ENCODE peak calls at places on chromosomes 13 and 19, in seven cellular contexts. One of them, this sample, is unnamed.

GRCh38 chr19:14475251-14476073 is at the start of gene PTGER1:
- DNase-seq in vagina: no peak
- DNase-seq in psoas muscle: no peak
- DNase-seq in RWPE1: no peak
- DNase-seq in IMR-90: peak; percentile 35
- DNase-seq in heart right ventricle: no peak
- DNase-seq in cardiac muscle cell: peak; percentile 35
- DNase-seq in this sample: no peak

GRCh38 chr13:23845309-23845708 is 43.9 kb downstream of the MIPEP start:
- DNase-seq in vagina: no peak
- DNase-seq in psoas muscle: no peak
- DNase-seq in RWPE1: no peak
- DNase-seq in IMR-90: no peak
- DNase-seq in heart right ventricle: no peak
- DNase-seq in cardiac muscle cell: no peak
- DNase-seq in this sample: no peak

GRCh38 chr13:113075711-113076110 is 29.9 kb upstream of the F7 start:
- DNase-seq in vagina: no peak
- DNase-seq in psoas muscle: peak; percentile 31
- DNase-seq in RWPE1: no peak
- DNase-seq in IMR-90: no peak
- DNase-seq in heart right ventricle: no peak
- DNase-seq in cardiac muscle cell: no peak
- DNase-seq in this sample: no peak

GRCh38 chr19:3270908-3271307 is 46.4 kb downstream of the CELF5 start:
- DNase-seq in vagina: no peak
- DNase-seq in psoas muscle: no peak
- DNase-seq in RWPE1: peak; percentile 53
- DNase-seq in IMR-90: peak; percentile 45
- DNase-seq in heart right ventricle: no peak
- DNase-seq in cardiac muscle cell: peak; percentile 55
- DNase-seq in this sample: no peak

GRCh38 chr13:77859450-77859849 is 59.2 kb downstream of the EDNRB start:
- DNase-seq in vagina: no peak
- DNase-seq in psoas muscle: peak; percentile 50
- DNase-seq in RWPE1: no peak
- DNase-seq in IMR-90: peak; percentile 82
- DNase-seq in heart right ventricle: peak; percentile 24
- DNase-seq in cardiac muscle cell: peak; percentile 92
- DNase-seq in this sample: no peak

GRCh38 chr19:42396248-42396541 is 6.1 kb upstream of the CNFN start:
- DNase-seq in vagina: no peak
- DNase-seq in psoas muscle: no peak
- DNase-seq in RWPE1: no peak
- DNase-seq in IMR-90: no peak
- DNase-seq in heart right ventricle: no peak
- DNase-seq in cardiac muscle cell: peak; percentile 55
- DNase-seq in this sample: no peak

GRCh38 chr19:33370783-33371182 is 2.7 kb upstream of the CEBPG start:
- DNase-seq in vagina: no peak
- DNase-seq in psoas muscle: no peak
- DNase-seq in RWPE1: peak; percentile 56
- DNase-seq in IMR-90: no peak
- DNase-seq in heart right ventricle: no peak
- DNase-seq in cardiac muscle cell: no peak
- DNase-seq in this sample: peak; percentile 96

GRCh38 chr13:110716235-110716505 is 2.7 kb downstream of the ING1 start:
- DNase-seq in vagina: no peak
- DNase-seq in psoas muscle: peak; percentile 83
- DNase-seq in RWPE1: no peak
- DNase-seq in IMR-90: no peak
- DNase-seq in heart right ventricle: no peak
- DNase-seq in cardiac muscle cell: peak; percentile 30
- DNase-seq in this sample: peak; percentile 6

GRCh38 chr19:8571006-8571411 is 6.2 kb downstream of the MYO1F start:
- DNase-seq in vagina: no peak
- DNase-seq in psoas muscle: no peak
- DNase-seq in RWPE1: no peak
- DNase-seq in IMR-90: peak; percentile 68
- DNase-seq in heart right ventricle: peak; percentile 29
- DNase-seq in cardiac muscle cell: peak; percentile 66
- DNase-seq in this sample: no peak

GRCh38 chr13:46624353-46624752 is 71.4 kb downstream of the LRCH1 start:
- DNase-seq in vagina: no peak
- DNase-seq in psoas muscle: no peak
- DNase-seq in RWPE1: no peak
- DNase-seq in IMR-90: no peak
- DNase-seq in heart right ventricle: no peak
- DNase-seq in cardiac muscle cell: no peak
- DNase-seq in this sample: no peak

GRCh38 chr13:46622013-46622917 is 69.3 kb downstream of the LRCH1 start:
- DNase-seq in vagina: no peak
- DNase-seq in psoas muscle: no peak
- DNase-seq in RWPE1: no peak
- DNase-seq in IMR-90: no peak
- DNase-seq in heart right ventricle: no peak
- DNase-seq in cardiac muscle cell: no peak
- DNase-seq in this sample: no peak

GRCh38 chr13:46624821-46625220 is 71.9 kb downstream of the LRCH1 start:
- DNase-seq in vagina: no peak
- DNase-seq in psoas muscle: no peak
- DNase-seq in RWPE1: no peak
- DNase-seq in IMR-90: no peak
- DNase-seq in heart right ventricle: no peak
- DNase-seq in cardiac muscle cell: no peak
- DNase-seq in this sample: no peak

GRCh38 chr13:46621133-46621532 is 68.2 kb downstream of the LRCH1 start:
- DNase-seq in vagina: no peak
- DNase-seq in psoas muscle: no peak
- DNase-seq in RWPE1: no peak
- DNase-seq in IMR-90: no peak
- DNase-seq in heart right ventricle: no peak
- DNase-seq in cardiac muscle cell: no peak
- DNase-seq in this sample: no peak

GRCh38 chr13:46622918-46623256 is 69.9 kb downstream of the LRCH1 start:
- DNase-seq in vagina: no peak
- DNase-seq in psoas muscle: no peak
- DNase-seq in RWPE1: no peak
- DNase-seq in IMR-90: peak; percentile 84
- DNase-seq in heart right ventricle: peak; percentile 63
- DNase-seq in cardiac muscle cell: peak; percentile 87
- DNase-seq in this sample: peak; percentile 42
- H3K27ac ChIP-seq in vagina: peak overlapping the region; percentile 64
- H3K27ac ChIP-seq in psoas muscle: no peak overlapping the region
- H3K27ac ChIP-seq in RWPE1: no peak overlapping the region
- H3K27ac ChIP-seq in IMR-90: no peak overlapping the region
- H3K27ac ChIP-seq in heart right ventricle: no peak overlapping the region
- H3K27ac ChIP-seq in cardiac muscle cell: no peak overlapping the region
- H3K27ac ChIP-seq in this sample: no peak overlapping the region

DNA sequence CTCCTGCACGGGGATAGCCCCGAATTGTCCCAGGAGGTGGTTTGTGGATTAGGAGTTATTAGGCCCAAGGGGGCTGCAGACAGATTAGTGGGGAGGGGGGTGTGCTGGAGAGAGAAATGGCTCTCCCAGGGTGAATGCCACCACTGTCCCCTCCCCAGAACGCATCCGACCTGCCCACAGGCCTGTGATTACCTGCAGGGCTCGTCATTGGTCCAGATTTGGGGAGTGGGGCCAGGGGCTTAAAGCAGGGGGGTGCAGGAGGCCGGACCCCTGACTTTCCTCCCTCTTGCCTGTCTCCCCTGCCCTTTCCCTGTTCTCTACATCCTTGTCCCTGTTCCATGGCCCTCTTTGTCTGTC is 1.2 kb downstream of the NRTN start:
- DNase-seq in vagina: no peak
- DNase-seq in psoas muscle: no peak
- DNase-seq in RWPE1: no peak
- DNase-seq in IMR-90: no peak
- DNase-seq in heart right ventricle: no peak
- DNase-seq in cardiac muscle cell: no peak
- DNase-seq in this sample: no peak
- TF ChIP-seq CTCF in vagina: no peak
- TF ChIP-seq CTCF in psoas muscle: no peak
- TF ChIP-seq CTCF in RWPE1: peak; percentile 42
- TF ChIP-seq CTCF in IMR-90: no peak
- TF ChIP-seq CTCF in heart right ventricle: no peak
- TF ChIP-seq CTCF in cardiac muscle cell: no peak
- TF ChIP-seq CTCF in this sample: no peak

DNA sequence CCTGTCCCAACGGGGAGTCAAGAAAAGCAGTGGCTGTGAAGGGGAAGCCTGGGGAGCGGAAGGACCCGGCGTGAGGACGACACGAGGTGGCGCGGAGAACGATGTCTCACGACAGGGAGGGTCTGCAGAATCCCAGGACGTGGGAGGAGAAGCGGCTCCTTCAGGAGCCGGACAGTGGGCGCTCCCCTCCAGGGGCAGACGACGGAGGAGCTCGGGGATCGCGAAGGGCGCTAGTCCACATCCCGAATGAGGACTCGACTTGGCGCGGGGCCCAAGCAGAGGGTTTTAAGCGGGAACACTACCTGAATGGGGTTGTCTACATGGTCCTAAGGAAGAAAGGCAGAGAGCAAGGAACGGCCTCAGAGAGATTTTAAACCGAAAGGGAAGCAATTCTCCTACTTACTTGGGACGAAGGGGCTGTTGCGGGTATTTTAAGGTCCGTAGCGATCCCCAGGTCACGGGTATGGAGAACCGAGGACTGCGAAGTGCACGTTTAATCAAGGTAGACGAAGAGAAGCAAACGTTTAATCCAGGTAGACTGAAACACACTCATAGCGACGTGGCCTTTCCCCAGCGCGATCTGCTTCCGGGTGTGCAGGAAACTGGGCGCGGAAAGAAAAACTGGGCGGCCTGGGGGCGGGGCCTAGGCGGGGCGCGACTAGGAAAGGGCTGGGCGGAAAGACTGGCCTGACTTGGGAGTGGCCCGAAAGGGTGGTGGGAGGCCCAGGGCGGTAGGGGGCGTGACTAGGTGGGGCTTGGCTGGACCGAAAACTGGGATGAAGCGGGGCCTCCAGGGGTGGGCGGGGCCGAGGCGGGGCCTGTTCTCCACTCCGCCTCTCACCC is at the start of gene ZNF841:
- DNase-seq in vagina: no peak
- DNase-seq in psoas muscle: peak; percentile 96
- DNase-seq in RWPE1: peak; percentile 88
- DNase-seq in IMR-90: peak; percentile 92
- DNase-seq in heart right ventricle: peak; percentile 98
- DNase-seq in cardiac muscle cell: peak; percentile 97
- DNase-seq in this sample: peak; percentile 90
- H3K27ac ChIP-seq in vagina: peak within 1 kb of the TSS; percentile 22
- H3K27ac ChIP-seq in psoas muscle: peak within 1 kb of the TSS; percentile 72
- H3K27ac ChIP-seq in RWPE1: peak within 1 kb of the TSS; percentile 78
- H3K27ac ChIP-seq in IMR-90: peak within 1 kb of the TSS; percentile 88
- H3K27ac ChIP-seq in heart right ventricle: peak within 1 kb of the TSS; percentile 88
- H3K27ac ChIP-seq in cardiac muscle cell: peak within 1 kb of the TSS; percentile 12
- H3K27ac ChIP-seq in this sample: peak within 1 kb of the TSS; percentile 80

DNA sequence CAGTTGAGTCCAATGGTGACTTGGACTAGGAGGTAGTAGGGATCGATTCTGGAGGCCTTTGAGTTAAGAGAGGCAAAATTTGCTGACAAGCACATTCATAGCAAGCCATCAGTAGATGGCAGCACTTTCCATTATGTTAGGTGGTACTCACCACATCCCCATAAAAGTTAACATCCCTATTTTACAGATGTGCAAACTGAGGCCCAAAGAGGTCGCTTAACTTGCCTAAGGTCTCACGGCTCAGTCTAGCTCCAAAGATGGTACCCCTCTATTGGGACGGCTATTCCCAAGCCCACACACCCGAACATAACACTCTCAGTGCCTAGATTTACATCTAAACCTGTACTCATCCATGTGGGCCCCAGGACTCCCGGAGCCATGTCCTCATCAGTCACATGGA is 21.5 kb upstream of the FOSB start:
- DNase-seq in vagina: no peak
- DNase-seq in psoas muscle: no peak
- DNase-seq in RWPE1: no peak
- DNase-seq in IMR-90: peak; percentile 52
- DNase-seq in heart right ventricle: no peak
- DNase-seq in cardiac muscle cell: peak; percentile 62
- DNase-seq in this sample: no peak
- TF ChIP-seq CTCF in vagina: no peak
- TF ChIP-seq CTCF in psoas muscle: peak; percentile 21
- TF ChIP-seq CTCF in RWPE1: no peak
- TF ChIP-seq CTCF in IMR-90: peak; percentile 54
- TF ChIP-seq CTCF in heart right ventricle: no peak
- TF ChIP-seq CTCF in cardiac muscle cell: peak; percentile 48
- TF ChIP-seq CTCF in this sample: peak; percentile 67

DNA sequence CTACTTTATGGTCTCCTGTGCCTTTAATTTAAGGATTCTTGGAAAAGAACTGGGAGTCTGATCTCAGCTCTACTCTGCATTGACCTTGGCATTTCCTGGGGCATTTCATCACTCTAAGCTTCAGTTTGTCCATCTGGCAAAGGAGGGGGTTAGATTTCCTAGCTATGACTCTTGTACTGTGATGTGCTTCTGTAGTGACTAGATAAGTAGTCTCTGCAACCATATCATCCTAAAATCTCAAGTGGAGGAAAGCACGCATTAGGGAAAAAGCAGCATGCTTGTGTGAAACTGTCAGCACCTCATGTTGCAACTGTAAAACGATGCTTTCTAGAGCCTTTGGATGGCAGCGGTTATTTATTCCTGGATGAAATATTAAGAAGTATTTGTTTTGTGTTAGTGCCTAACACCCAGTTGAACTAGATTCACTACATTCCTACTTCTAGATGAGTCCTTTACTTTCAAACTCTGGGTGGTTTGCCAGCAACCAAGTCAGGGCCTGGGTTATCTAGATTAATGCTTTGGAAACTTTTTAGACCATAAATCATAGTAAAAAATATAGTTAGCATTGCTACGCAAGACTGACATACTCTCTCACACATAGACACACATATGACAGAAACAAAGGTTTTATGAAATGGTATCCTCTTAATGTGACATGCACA is 6.8 kb downstream of the WDFY2 start:
- DNase-seq in vagina: no peak
- DNase-seq in psoas muscle: no peak
- DNase-seq in RWPE1: peak; percentile 51
- DNase-seq in IMR-90: peak; percentile 90
- DNase-seq in heart right ventricle: peak; percentile 30
- DNase-seq in cardiac muscle cell: peak; percentile 96
- DNase-seq in this sample: peak; percentile 77
- H3K27ac ChIP-seq in vagina: peak overlapping the region; percentile 48
- H3K27ac ChIP-seq in psoas muscle: peak overlapping the region; percentile 12
- H3K27ac ChIP-seq in RWPE1: no peak overlapping the region
- H3K27ac ChIP-seq in IMR-90: peak overlapping the region; percentile 80
- H3K27ac ChIP-seq in heart right ventricle: peak overlapping the region; percentile 65
- H3K27ac ChIP-seq in cardiac muscle cell: peak overlapping the region; percentile 63
- H3K27ac ChIP-seq in this sample: no peak overlapping the region